ENCODE peak calls at places on chromosome 2, in four cellular contexts. One of them, this sample, is unnamed.

GRCh38 chr2:237299897-237300296 is 114.1 kb downstream of the COL6A3 start:
- DNase-seq in NCI-H2081: no peak
- DNase-seq in stimulated activated CD4-positive, alpha-beta T cell treated with anti-CD3 and anti-CD28 coated beads, TNF-alpha, amount 100 ng/mL, for 1 hour: no peak
- DNase-seq in stimulated activated CD8-positive, alpha-beta memory T cell treated with anti-CD3 and anti-CD28 coated beads, Interleukin-15, amount 100 ng/mL, for 4 hours: no peak
- DNase-seq in this sample: peak

GRCh38 chr2:21382980-21383520 is 259.3 kb downstream of the TDRD15 start:
- DNase-seq in NCI-H2081: no peak
- DNase-seq in stimulated activated CD4-positive, alpha-beta T cell treated with anti-CD3 and anti-CD28 coated beads, TNF-alpha, amount 100 ng/mL, for 1 hour: no peak
- DNase-seq in stimulated activated CD8-positive, alpha-beta memory T cell treated with anti-CD3 and anti-CD28 coated beads, Interleukin-15, amount 100 ng/mL, for 4 hours: no peak
- DNase-seq in this sample: no peak

GRCh38 chr2:23705771-23706612 is 220.9 kb downstream of the ATAD2B start:
- DNase-seq in NCI-H2081: no peak
- DNase-seq in stimulated activated CD4-positive, alpha-beta T cell treated with anti-CD3 and anti-CD28 coated beads, TNF-alpha, amount 100 ng/mL, for 1 hour: no peak
- DNase-seq in stimulated activated CD8-positive, alpha-beta memory T cell treated with anti-CD3 and anti-CD28 coated beads, Interleukin-15, amount 100 ng/mL, for 4 hours: no peak
- DNase-seq in this sample: no peak

GRCh38 chr2:239291505-239292350 is 109.1 kb downstream of the HDAC4 start:
- DNase-seq in NCI-H2081: peak
- DNase-seq in stimulated activated CD4-positive, alpha-beta T cell treated with anti-CD3 and anti-CD28 coated beads, TNF-alpha, amount 100 ng/mL, for 1 hour: no peak
- DNase-seq in stimulated activated CD8-positive, alpha-beta memory T cell treated with anti-CD3 and anti-CD28 coated beads, Interleukin-15, amount 100 ng/mL, for 4 hours: no peak
- DNase-seq in this sample: no peak

GRCh38 chr2:216691210-216691741 is 4.1 kb downstream of the IGFBP5 start:
- DNase-seq in NCI-H2081: peak
- DNase-seq in stimulated activated CD4-positive, alpha-beta T cell treated with anti-CD3 and anti-CD28 coated beads, TNF-alpha, amount 100 ng/mL, for 1 hour: no peak
- DNase-seq in stimulated activated CD8-positive, alpha-beta memory T cell treated with anti-CD3 and anti-CD28 coated beads, Interleukin-15, amount 100 ng/mL, for 4 hours: no peak
- DNase-seq in this sample: peak

GRCh38 chr2:42974697-42975357 is 182.4 kb upstream of the HAAO start:
- DNase-seq in NCI-H2081: peak
- DNase-seq in stimulated activated CD4-positive, alpha-beta T cell treated with anti-CD3 and anti-CD28 coated beads, TNF-alpha, amount 100 ng/mL, for 1 hour: peak
- DNase-seq in stimulated activated CD8-positive, alpha-beta memory T cell treated with anti-CD3 and anti-CD28 coated beads, Interleukin-15, amount 100 ng/mL, for 4 hours: peak
- DNase-seq in this sample: peak

GRCh38 chr2:98455494-98455976 is 10.9 kb downstream of the INPP4A start:
- DNase-seq in NCI-H2081: no peak
- DNase-seq in stimulated activated CD4-positive, alpha-beta T cell treated with anti-CD3 and anti-CD28 coated beads, TNF-alpha, amount 100 ng/mL, for 1 hour: no peak
- DNase-seq in stimulated activated CD8-positive, alpha-beta memory T cell treated with anti-CD3 and anti-CD28 coated beads, Interleukin-15, amount 100 ng/mL, for 4 hours: no peak
- DNase-seq in this sample: no peak

GRCh38 chr2:105118960-105119359 is 81.1 kb downstream of the MRPS9 start:
- DNase-seq in NCI-H2081: no peak
- DNase-seq in stimulated activated CD4-positive, alpha-beta T cell treated with anti-CD3 and anti-CD28 coated beads, TNF-alpha, amount 100 ng/mL, for 1 hour: no peak
- DNase-seq in stimulated activated CD8-positive, alpha-beta memory T cell treated with anti-CD3 and anti-CD28 coated beads, Interleukin-15, amount 100 ng/mL, for 4 hours: no peak
- DNase-seq in this sample: no peak

GRCh38 chr2:187547353-187547979 is 6.8 kb downstream of the TFPI start:
- DNase-seq in NCI-H2081: no peak
- DNase-seq in stimulated activated CD4-positive, alpha-beta T cell treated with anti-CD3 and anti-CD28 coated beads, TNF-alpha, amount 100 ng/mL, for 1 hour: no peak
- DNase-seq in stimulated activated CD8-positive, alpha-beta memory T cell treated with anti-CD3 and anti-CD28 coated beads, Interleukin-15, amount 100 ng/mL, for 4 hours: no peak
- DNase-seq in this sample: no peak

GRCh38 chr2:237520290-237520689 is 33.2 kb downstream of the MLPH start:
- DNase-seq in NCI-H2081: no peak
- DNase-seq in stimulated activated CD4-positive, alpha-beta T cell treated with anti-CD3 and anti-CD28 coated beads, TNF-alpha, amount 100 ng/mL, for 1 hour: no peak
- DNase-seq in stimulated activated CD8-positive, alpha-beta memory T cell treated with anti-CD3 and anti-CD28 coated beads, Interleukin-15, amount 100 ng/mL, for 4 hours: no peak
- DNase-seq in this sample: no peak

GRCh38 chr2:121351521-121352318 is 66.7 kb upstream of the TFCP2L1 start:
- DNase-seq in NCI-H2081: no peak
- DNase-seq in stimulated activated CD4-positive, alpha-beta T cell treated with anti-CD3 and anti-CD28 coated beads, TNF-alpha, amount 100 ng/mL, for 1 hour: no peak
- DNase-seq in stimulated activated CD8-positive, alpha-beta memory T cell treated with anti-CD3 and anti-CD28 coated beads, Interleukin-15, amount 100 ng/mL, for 4 hours: no peak
- DNase-seq in this sample: no peak

GRCh38 chr2:127580167-127581049 is 44.9 kb downstream of the MYO7B start:
- DNase-seq in NCI-H2081: no peak
- DNase-seq in stimulated activated CD4-positive, alpha-beta T cell treated with anti-CD3 and anti-CD28 coated beads, TNF-alpha, amount 100 ng/mL, for 1 hour: no peak
- DNase-seq in stimulated activated CD8-positive, alpha-beta memory T cell treated with anti-CD3 and anti-CD28 coated beads, Interleukin-15, amount 100 ng/mL, for 4 hours: no peak
- DNase-seq in this sample: no peak

GRCh38 chr2:25833566-25833965 is 44.7 kb downstream of the ASXL2 start:
- DNase-seq in NCI-H2081: no peak
- DNase-seq in stimulated activated CD4-positive, alpha-beta T cell treated with anti-CD3 and anti-CD28 coated beads, TNF-alpha, amount 100 ng/mL, for 1 hour: no peak
- DNase-seq in stimulated activated CD8-positive, alpha-beta memory T cell treated with anti-CD3 and anti-CD28 coated beads, Interleukin-15, amount 100 ng/mL, for 4 hours: no peak
- DNase-seq in this sample: no peak

GRCh38 chr2:45643095-45643494 is 8.4 kb upstream of the PRKCE start:
- DNase-seq in NCI-H2081: no peak
- DNase-seq in stimulated activated CD4-positive, alpha-beta T cell treated with anti-CD3 and anti-CD28 coated beads, TNF-alpha, amount 100 ng/mL, for 1 hour: no peak
- DNase-seq in stimulated activated CD8-positive, alpha-beta memory T cell treated with anti-CD3 and anti-CD28 coated beads, Interleukin-15, amount 100 ng/mL, for 4 hours: no peak
- DNase-seq in this sample: no peak

GRCh38 chr2:167581961-167582574 is 665.3 kb downstream of the STK39 start:
- DNase-seq in NCI-H2081: no peak
- DNase-seq in stimulated activated CD4-positive, alpha-beta T cell treated with anti-CD3 and anti-CD28 coated beads, TNF-alpha, amount 100 ng/mL, for 1 hour: no peak
- DNase-seq in stimulated activated CD8-positive, alpha-beta memory T cell treated with anti-CD3 and anti-CD28 coated beads, Interleukin-15, amount 100 ng/mL, for 4 hours: no peak
- DNase-seq in this sample: peak

GRCh38 chr2:229896857-229897256 is 25.0 kb downstream of the TRIP12 start:
- DNase-seq in NCI-H2081: no peak
- DNase-seq in stimulated activated CD4-positive, alpha-beta T cell treated with anti-CD3 and anti-CD28 coated beads, TNF-alpha, amount 100 ng/mL, for 1 hour: no peak
- DNase-seq in stimulated activated CD8-positive, alpha-beta memory T cell treated with anti-CD3 and anti-CD28 coated beads, Interleukin-15, amount 100 ng/mL, for 4 hours: no peak
- DNase-seq in this sample: no peak

GRCh38 chr2:85925216-85925671 is 36.5 kb upstream of the ST3GAL5 start:
- DNase-seq in NCI-H2081: no peak
- DNase-seq in stimulated activated CD4-positive, alpha-beta T cell treated with anti-CD3 and anti-CD28 coated beads, TNF-alpha, amount 100 ng/mL, for 1 hour: no peak
- DNase-seq in stimulated activated CD8-positive, alpha-beta memory T cell treated with anti-CD3 and anti-CD28 coated beads, Interleukin-15, amount 100 ng/mL, for 4 hours: no peak
- DNase-seq in this sample: no peak

GRCh38 chr2:219509780-219510511 is 4.3 kb upstream of the ASIC4 start:
- DNase-seq in NCI-H2081: peak
- DNase-seq in stimulated activated CD4-positive, alpha-beta T cell treated with anti-CD3 and anti-CD28 coated beads, TNF-alpha, amount 100 ng/mL, for 1 hour: no peak
- DNase-seq in stimulated activated CD8-positive, alpha-beta memory T cell treated with anti-CD3 and anti-CD28 coated beads, Interleukin-15, amount 100 ng/mL, for 4 hours: no peak
- DNase-seq in this sample: peak

GRCh38 chr2:175251425-175252041 is 70.0 kb upstream of the ATP5MC3 start:
- DNase-seq in NCI-H2081: peak
- DNase-seq in stimulated activated CD4-positive, alpha-beta T cell treated with anti-CD3 and anti-CD28 coated beads, TNF-alpha, amount 100 ng/mL, for 1 hour: no peak
- DNase-seq in stimulated activated CD8-positive, alpha-beta memory T cell treated with anti-CD3 and anti-CD28 coated beads, Interleukin-15, amount 100 ng/mL, for 4 hours: no peak
- DNase-seq in this sample: peak

GRCh38 chr2:227164745-227165350 is 424 bp downstream of the COL4A3 start:
- DNase-seq in NCI-H2081: no peak
- DNase-seq in stimulated activated CD4-positive, alpha-beta T cell treated with anti-CD3 and anti-CD28 coated beads, TNF-alpha, amount 100 ng/mL, for 1 hour: no peak
- DNase-seq in stimulated activated CD8-positive, alpha-beta memory T cell treated with anti-CD3 and anti-CD28 coated beads, Interleukin-15, amount 100 ng/mL, for 4 hours: no peak
- DNase-seq in this sample: no peak

GRCh38 chr2:35891528-35891927 is 464.1 kb upstream of the CRIM1 start:
- DNase-seq in NCI-H2081: no peak
- DNase-seq in stimulated activated CD4-positive, alpha-beta T cell treated with anti-CD3 and anti-CD28 coated beads, TNF-alpha, amount 100 ng/mL, for 1 hour: no peak
- DNase-seq in stimulated activated CD8-positive, alpha-beta memory T cell treated with anti-CD3 and anti-CD28 coated beads, Interleukin-15, amount 100 ng/mL, for 4 hours: no peak
- DNase-seq in this sample: no peak

GRCh38 chr2:20135631-20136050 is 84.2 kb upstream of the LAPTM4A start:
- DNase-seq in NCI-H2081: no peak
- DNase-seq in stimulated activated CD4-positive, alpha-beta T cell treated with anti-CD3 and anti-CD28 coated beads, TNF-alpha, amount 100 ng/mL, for 1 hour: no peak
- DNase-seq in stimulated activated CD8-positive, alpha-beta memory T cell treated with anti-CD3 and anti-CD28 coated beads, Interleukin-15, amount 100 ng/mL, for 4 hours: no peak
- DNase-seq in this sample: peak

GRCh38 chr2:164314148-164314547 is 307.1 kb downstream of the GRB14 start:
- DNase-seq in NCI-H2081: no peak
- DNase-seq in stimulated activated CD4-positive, alpha-beta T cell treated with anti-CD3 and anti-CD28 coated beads, TNF-alpha, amount 100 ng/mL, for 1 hour: no peak
- DNase-seq in stimulated activated CD8-positive, alpha-beta memory T cell treated with anti-CD3 and anti-CD28 coated beads, Interleukin-15, amount 100 ng/mL, for 4 hours: no peak
- DNase-seq in this sample: peak

GRCh38 chr2:31253344-31254155 is 19.6 kb downstream of the EHD3 start:
- DNase-seq in NCI-H2081: no peak
- DNase-seq in stimulated activated CD4-positive, alpha-beta T cell treated with anti-CD3 and anti-CD28 coated beads, TNF-alpha, amount 100 ng/mL, for 1 hour: no peak
- DNase-seq in stimulated activated CD8-positive, alpha-beta memory T cell treated with anti-CD3 and anti-CD28 coated beads, Interleukin-15, amount 100 ng/mL, for 4 hours: no peak
- DNase-seq in this sample: no peak

GRCh38 chr2:83420993-83421392 is 1038.1 kb downstream of the SUCLG1 start:
- DNase-seq in NCI-H2081: no peak
- DNase-seq in stimulated activated CD4-positive, alpha-beta T cell treated with anti-CD3 and anti-CD28 coated beads, TNF-alpha, amount 100 ng/mL, for 1 hour: no peak
- DNase-seq in stimulated activated CD8-positive, alpha-beta memory T cell treated with anti-CD3 and anti-CD28 coated beads, Interleukin-15, amount 100 ng/mL, for 4 hours: no peak
- DNase-seq in this sample: no peak

GRCh38 chr2:118169359-118170005 is 81.2 kb downstream of the INSIG2 start:
- DNase-seq in NCI-H2081: no peak
- DNase-seq in stimulated activated CD4-positive, alpha-beta T cell treated with anti-CD3 and anti-CD28 coated beads, TNF-alpha, amount 100 ng/mL, for 1 hour: no peak
- DNase-seq in stimulated activated CD8-positive, alpha-beta memory T cell treated with anti-CD3 and anti-CD28 coated beads, Interleukin-15, amount 100 ng/mL, for 4 hours: no peak
- DNase-seq in this sample: no peak

GRCh38 chr2:204282525-204282924 is 262.8 kb upstream of the PARD3B start:
- DNase-seq in NCI-H2081: no peak
- DNase-seq in stimulated activated CD4-positive, alpha-beta T cell treated with anti-CD3 and anti-CD28 coated beads, TNF-alpha, amount 100 ng/mL, for 1 hour: no peak
- DNase-seq in stimulated activated CD8-positive, alpha-beta memory T cell treated with anti-CD3 and anti-CD28 coated beads, Interleukin-15, amount 100 ng/mL, for 4 hours: no peak
- DNase-seq in this sample: no peak

GRCh38 chr2:148517822-148518221 is 126.7 kb upstream of the EPC2 start:
- DNase-seq in NCI-H2081: no peak
- DNase-seq in stimulated activated CD4-positive, alpha-beta T cell treated with anti-CD3 and anti-CD28 coated beads, TNF-alpha, amount 100 ng/mL, for 1 hour: no peak
- DNase-seq in stimulated activated CD8-positive, alpha-beta memory T cell treated with anti-CD3 and anti-CD28 coated beads, Interleukin-15, amount 100 ng/mL, for 4 hours: no peak
- DNase-seq in this sample: no peak

GRCh38 chr2:51673628-51674027 is 641.7 kb upstream of the NRXN1 start:
- DNase-seq in NCI-H2081: no peak
- DNase-seq in stimulated activated CD4-positive, alpha-beta T cell treated with anti-CD3 and anti-CD28 coated beads, TNF-alpha, amount 100 ng/mL, for 1 hour: no peak
- DNase-seq in stimulated activated CD8-positive, alpha-beta memory T cell treated with anti-CD3 and anti-CD28 coated beads, Interleukin-15, amount 100 ng/mL, for 4 hours: no peak
- DNase-seq in this sample: no peak

GRCh38 chr2:195697681-195698220 is 40.7 kb downstream of the SLC39A10 start:
- DNase-seq in NCI-H2081: no peak
- DNase-seq in stimulated activated CD4-positive, alpha-beta T cell treated with anti-CD3 and anti-CD28 coated beads, TNF-alpha, amount 100 ng/mL, for 1 hour: no peak
- DNase-seq in stimulated activated CD8-positive, alpha-beta memory T cell treated with anti-CD3 and anti-CD28 coated beads, Interleukin-15, amount 100 ng/mL, for 4 hours: no peak
- DNase-seq in this sample: no peak

GRCh38 chr2:3611611-3612010 is 16.7 kb downstream of the COLEC11 start:
- DNase-seq in NCI-H2081: no peak
- DNase-seq in stimulated activated CD4-positive, alpha-beta T cell treated with anti-CD3 and anti-CD28 coated beads, TNF-alpha, amount 100 ng/mL, for 1 hour: no peak
- DNase-seq in stimulated activated CD8-positive, alpha-beta memory T cell treated with anti-CD3 and anti-CD28 coated beads, Interleukin-15, amount 100 ng/mL, for 4 hours: no peak
- DNase-seq in this sample: no peak

GRCh38 chr2:135005753-135006152 is 41.5 kb downstream of the MAP3K19 start:
- DNase-seq in NCI-H2081: no peak
- DNase-seq in stimulated activated CD4-positive, alpha-beta T cell treated with anti-CD3 and anti-CD28 coated beads, TNF-alpha, amount 100 ng/mL, for 1 hour: no peak
- DNase-seq in stimulated activated CD8-positive, alpha-beta memory T cell treated with anti-CD3 and anti-CD28 coated beads, Interleukin-15, amount 100 ng/mL, for 4 hours: no peak
- DNase-seq in this sample: no peak

GRCh38 chr2:188291617-188292445 is at the start of gene GULP1:
- DNase-seq in NCI-H2081: peak
- DNase-seq in stimulated activated CD4-positive, alpha-beta T cell treated with anti-CD3 and anti-CD28 coated beads, TNF-alpha, amount 100 ng/mL, for 1 hour: no peak
- DNase-seq in stimulated activated CD8-positive, alpha-beta memory T cell treated with anti-CD3 and anti-CD28 coated beads, Interleukin-15, amount 100 ng/mL, for 4 hours: no peak
- DNase-seq in this sample: no peak

GRCh38 chr2:220165401-220165800 is 538.0 kb downstream of the SLC4A3 start:
- DNase-seq in NCI-H2081: peak
- DNase-seq in stimulated activated CD4-positive, alpha-beta T cell treated with anti-CD3 and anti-CD28 coated beads, TNF-alpha, amount 100 ng/mL, for 1 hour: no peak
- DNase-seq in stimulated activated CD8-positive, alpha-beta memory T cell treated with anti-CD3 and anti-CD28 coated beads, Interleukin-15, amount 100 ng/mL, for 4 hours: no peak
- DNase-seq in this sample: no peak

This sample was measured in NCI-H1694 treated with DMSO at 0.1 percent for 48 hours.